ENCODE peak calls at places on chromosomes 16 and 17, in eight cellular contexts. J, C, N, L, S, T, Q and R are unnamed samples.

GRCh38 chr16:72590179-72590937 is 418.4 kb upstream of the PMFBP1 start:
- DNase-seq in J (no peak), C (no peak), N (no peak), L (no peak), S (no peak), T (no peak), Q (no peak), R (no peak)

GRCh38 chr17:45101883-45102811 is 30.2 kb downstream of the PLCD3 start:
- DNase-seq in J (no peak), C (no peak), N (no peak), L (no peak), S (no peak), T (no peak), Q (no peak), R (no peak)

GRCh38 chr16:73048292-73049050 is 543 bp upstream of the ZFHX3 start:
- DNase-seq in J (no peak), C (no peak), N (no peak), L (no peak), S (no peak), T (peak), Q (no peak), R (no peak)

GRCh38 chr16:9015489-9015888 is 51.8 kb upstream of the USP7 start:
- DNase-seq in J (no peak), C (no peak), N (no peak), L (no peak), S (no peak), T (no peak), Q (no peak), R (no peak)

GRCh38 chr16:17469011-17469741 is 1.6 kb downstream of the XYLT1 start:
- DNase-seq in J (no peak), C (no peak), N (peak), L (peak), S (no peak), T (no peak), Q (no peak), R (no peak)

GRCh38 chr16:2278272-2278608 is 10.3 kb upstream of the RNPS1 start:
- DNase-seq in J (no peak), C (no peak), N (no peak), L (no peak), S (no peak), T (no peak), Q (peak), R (no peak)

GRCh38 chr17:40530988-40531971 is 29.9 kb upstream of the TNS4 start:
- DNase-seq in J (no peak), C (no peak), N (no peak), L (no peak), S (no peak), T (no peak), Q (no peak), R (no peak)

GRCh38 chr16:84239910-84240309 is at the start of gene KCNG4:
- DNase-seq in J (no peak), C (no peak), N (no peak), L (no peak), S (no peak), T (no peak), Q (no peak), R (no peak)

GRCh38 chr17:56902350-56902749 is 11.5 kb downstream of the TRIM25 start:
- DNase-seq in J (no peak), C (no peak), N (no peak), L (peak), S (no peak), T (no peak), Q (peak), R (no peak)

GRCh38 chr17:35537569-35538209 is at the start of gene SLFN12L:
- DNase-seq in J (no peak), C (no peak), N (no peak), L (no peak), S (no peak), T (no peak), Q (no peak), R (no peak)

GRCh38 chr16:30457256-30457655 is 11.6 kb upstream of the SEPHS2 start:
- DNase-seq in J (no peak), C (no peak), N (no peak), L (no peak), S (no peak), T (no peak), Q (no peak), R (no peak)

GRCh38 chr17:81419886-81420768 is 24.9 kb downstream of the BAHCC1 start:
- DNase-seq in J (no peak), C (no peak), N (no peak), L (no peak), S (no peak), T (peak), Q (no peak), R (no peak)

GRCh38 chr16:72400257-72401078 is 228.5 kb upstream of the PMFBP1 start:
- DNase-seq in J (peak), C (peak), N (peak), L (no peak), S (peak), T (no peak), Q (peak), R (peak)

GRCh38 chr17:51425793-51426192 is 165.4 kb downstream of the UTP18 start:
- DNase-seq in J (no peak), C (no peak), N (no peak), L (no peak), S (no peak), T (no peak), Q (no peak), R (no peak)

GRCh38 chr16:78126662-78127061 is 27.2 kb downstream of the WWOX start:
- DNase-seq in J (no peak), C (no peak), N (no peak), L (no peak), S (no peak), T (no peak), Q (no peak), R (no peak)

GRCh38 chr16:19883296-19883951 is 1.2 kb downstream of the GPRC5B start:
- DNase-seq in J (no peak), C (peak), N (no peak), L (no peak), S (no peak), T (peak), Q (no peak), R (peak)

GRCh38 chr17:80260791-80261158 is at the start of gene RNF213:
- DNase-seq in J (no peak), C (peak), N (no peak), L (no peak), S (peak), T (peak), Q (peak), R (peak)

GRCh38 chr16:64615647-64616280 is 506.1 kb downstream of the CDH11 start:
- DNase-seq in J (no peak), C (peak), N (peak), L (no peak), S (no peak), T (no peak), Q (no peak), R (no peak)

GRCh38 chr16:86498661-86499493 is 11.4 kb upstream of the FOXF1 start:
- DNase-seq in J (no peak), C (no peak), N (no peak), L (no peak), S (no peak), T (no peak), Q (no peak), R (no peak)

GRCh38 chr16:67666032-67666537 is 465 bp downstream of the ENKD1 start:
- DNase-seq in J (no peak), C (peak), N (no peak), L (no peak), S (no peak), T (peak), Q (no peak), R (no peak)

GRCh38 chr17:32629563-32630190 is 142.9 kb downstream of the CDK5R1 start:
- DNase-seq in J (no peak), C (no peak), N (no peak), L (no peak), S (no peak), T (no peak), Q (no peak), R (no peak)

GRCh38 chr16:11296706-11297491 is 15.8 kb upstream of the PRM1 start:
- DNase-seq in J (no peak), C (no peak), N (no peak), L (no peak), S (no peak), T (no peak), Q (no peak), R (no peak)

GRCh38 chr17:39926588-39927100 is 757 bp downstream of the ORMDL3 start:
- DNase-seq in J (no peak), C (no peak), N (no peak), L (no peak), S (no peak), T (peak), Q (peak), R (no peak)

GRCh38 chr17:82962163-82962720 is 117.2 kb upstream of the METRNL start:
- DNase-seq in J (no peak), C (no peak), N (no peak), L (no peak), S (no peak), T (no peak), Q (no peak), R (no peak)

GRCh38 chr17:66799839-66800537 is 34.9 kb upstream of the CACNG5 start:
- DNase-seq in J (no peak), C (no peak), N (no peak), L (no peak), S (no peak), T (no peak), Q (no peak), R (no peak)

GRCh38 chr17:44170499-44171201 is at the start of gene ASB16:
- DNase-seq in J (peak), C (no peak), N (no peak), L (no peak), S (no peak), T (no peak), Q (no peak), R (no peak)

GRCh38 chr16:52912565-52913173 is 140.0 kb downstream of the CHD9NB start:
- DNase-seq in J (peak), C (peak), N (peak), L (peak), S (peak), T (peak), Q (peak), R (peak)

GRCh38 chr16:64481497-64481896 is 640.4 kb downstream of the CDH11 start:
- DNase-seq in J (no peak), C (no peak), N (no peak), L (no peak), S (no peak), T (no peak), Q (no peak), R (no peak)

GRCh38 chr17:48100160-48100559 is 1.1 kb downstream of the CBX1 start:
- DNase-seq in J (no peak), C (no peak), N (no peak), L (peak), S (no peak), T (no peak), Q (no peak), R (no peak)

GRCh38 chr17:12395733-12396354 is 269.8 kb upstream of the MYOCD start:
- DNase-seq in J (no peak), C (peak), N (no peak), L (no peak), S (no peak), T (no peak), Q (peak), R (no peak)

GRCh38 chr17:82583720-82584234 is 64.2 kb downstream of the FOXK2 start:
- DNase-seq in J (no peak), C (no peak), N (no peak), L (no peak), S (peak), T (no peak), Q (no peak), R (no peak)

GRCh38 chr16:81401035-81401950 is 43.3 kb upstream of the CMIP start:
- DNase-seq in J (no peak), C (no peak), N (peak), L (no peak), S (peak), T (peak), Q (peak), R (no peak)

GRCh38 chr17:32673964-32674363 is 187.2 kb downstream of the CDK5R1 start:
- DNase-seq in J (no peak), C (no peak), N (no peak), L (no peak), S (no peak), T (no peak), Q (no peak), R (no peak)

GRCh38 chr16:77657016-77657415 is 65.3 kb upstream of the NUDT7 start:
- DNase-seq in J (no peak), C (peak), N (no peak), L (no peak), S (no peak), T (no peak), Q (no peak), R (no peak)

GRCh38 chr16:85003076-85003475 is 8.3 kb downstream of the ZDHHC7 start:
- DNase-seq in J (no peak), C (no peak), N (no peak), L (no peak), S (no peak), T (no peak), Q (no peak), R (no peak)

GRCh38 chr17:42166196-42166763 is 11.5 kb upstream of the RAB5C start:
- DNase-seq in J (no peak), C (no peak), N (no peak), L (no peak), S (no peak), T (no peak), Q (no peak), R (no peak)

GRCh38 chr16:88764913-88765349 is 20.1 kb downstream of the PIEZO1 start:
- DNase-seq in J (no peak), C (no peak), N (no peak), L (no peak), S (no peak), T (no peak), Q (no peak), R (no peak)